ENCODE peak calls at places on chromosomes 5 and 9, in seven cellular contexts. Y is heart right ventricle, P is heart left ventricle, M is cardiac muscle cell, W is Karpas-422, R is IMR-90, V is GM12878. D is an unnamed sample. For H3K4me1, the result is how much of the 10 kb centered on the place peaks cover.

GRCh38 chr5:33850100-33850594 is 41.6 kb downstream of the ADAMTS12 start:
- DNase-seq in M (no peak), V (peak), P (no peak), Y (no peak), R (peak), W (no peak), D (no peak)

GRCh38 chr5:168364738-168365550 is 73.5 kb downstream of the WWC1 start:
- DNase-seq in V (no peak), M (peak), R (peak), P (no peak), W (no peak), Y (no peak), D (no peak)

GRCh38 chr5:135140805-135141204 is 106.8 kb upstream of the PITX1 start:
- DNase-seq in M (no peak), R (peak), V (no peak), Y (peak), P (no peak), W (peak), D (no peak)

GRCh38 chr9:121650220-121651013 is 1.0 kb upstream of the DAB2IP start:
- DNase-seq in R (peak), V (no peak), Y (peak), P (peak), M (peak), W (no peak), D (no peak)

GRCh38 chr5:60507687-60508086 is 192.3 kb downstream of the DEPDC1B start:
- DNase-seq in R (peak), Y (no peak), W (no peak), P (no peak), V (no peak), M (no peak), D (no peak)

GRCh38 chr5:175738595-175739133 is 80.8 kb downstream of the HRH2 start:
- DNase-seq in R (no peak), V (no peak), W (no peak), P (no peak), M (no peak), Y (no peak), D (no peak)

GRCh38 chr5:149166128-149166527 is 24.8 kb downstream of the ABLIM3 start:
- DNase-seq in P (no peak), M (no peak), W (no peak), V (no peak), Y (no peak), R (peak), D (no peak)

GRCh38 chr5:150851039-150851438 is 4.7 kb downstream of the IRGM start:
- DNase-seq in P (no peak), R (no peak), W (no peak), V (no peak), M (no peak), Y (no peak), D (no peak)

GRCh38 chr9:90966475-90967150 is 165.0 kb downstream of the SYK start:
- DNase-seq in R (peak), M (no peak), W (no peak), P (no peak), V (no peak), Y (no peak), D (no peak)

GRCh38 chr5:106202035-106202434 is 1468.7 kb downstream of the EFNA5 start:
- DNase-seq in R (no peak), Y (no peak), V (no peak), W (no peak), P (no peak), M (no peak), D (no peak)

GRCh38 chr9:34380511-34381315 is 4.0 kb upstream of the MYORG start:
- DNase-seq in V (no peak), R (peak), W (peak), Y (peak), P (peak), M (peak), D (no peak)

GRCh38 chr9:123867034-123867433 is 62.9 kb downstream of the DENND1A start:
- DNase-seq in V (no peak), M (no peak), Y (no peak), P (no peak), W (no peak), R (no peak), D (no peak)

GRCh38 chr9:68834931-68835520 is 130.0 kb downstream of the PIP5K1B start:
- DNase-seq in V (no peak), P (no peak), W (no peak), Y (no peak), M (no peak), R (no peak), D (no peak)

GRCh38 chr5:36523931-36524330 is 82.5 kb upstream of the SLC1A3 start:
- DNase-seq in P (no peak), V (no peak), M (no peak), R (no peak), Y (no peak), W (no peak), D (no peak)

GRCh38 chr5:142767178-142767577 is 3.0 kb upstream of the ARHGAP26 start:
- DNase-seq in Y (no peak), V (no peak), M (no peak), W (no peak), R (no peak), P (no peak), D (no peak)

GRCh38 chr9:22030101-22030598 is 21.0 kb upstream of the CDKN2B start:
- DNase-seq in Y (no peak), W (peak), R (peak), V (no peak), M (no peak), P (no peak), D (no peak)

GRCh38 chr5:77832166-77832770 is 56.1 kb upstream of the TBCA start:
- DNase-seq in M (no peak), Y (no peak), P (no peak), R (no peak), V (no peak), W (no peak), D (no peak)

GRCh38 chr9:16368425-16369087 is 501.9 kb downstream of the BNC2 start:
- DNase-seq in Y (no peak), W (no peak), V (no peak), M (no peak), R (peak), P (no peak), D (no peak)

GRCh38 chr9:3370715-3371114 is 155.1 kb downstream of the RFX3 start:
- DNase-seq in P (no peak), W (no peak), M (no peak), R (no peak), V (no peak), Y (no peak), D (no peak)

GRCh38 chr9:120890415-120891254 is 13.6 kb upstream of the PHF19 start:
- DNase-seq in W (no peak), V (no peak), R (no peak), P (no peak), Y (no peak), M (no peak), D (no peak)

GRCh38 chr9:110371411-110372013 is 33.8 kb upstream of the TXNDC8 start:
- DNase-seq in P (no peak), V (no peak), Y (no peak), R (no peak), W (no peak), M (peak), D (no peak)

GRCh38 chr5:83077662-83078261 is 415 bp downstream of the XRCC4 start:
- DNase-seq in Y (no peak), W (peak), R (peak), V (no peak), P (no peak), M (peak), D (no peak)

GRCh38 chr9:121751686-121752445 is 100.4 kb downstream of the DAB2IP start:
- DNase-seq in V (no peak), M (peak), W (no peak), R (no peak), P (no peak), Y (no peak), D (no peak)

GRCh38 chr5:37971483-37972024 is 131.7 kb upstream of the GDNF start:
- DNase-seq in M (no peak), W (no peak), R (no peak), P (no peak), Y (no peak), V (no peak), D (no peak)

GRCh38 chr9:120381839-120382238 is 198.1 kb downstream of the CDK5RAP2 start:
- DNase-seq in M (no peak), R (no peak), W (no peak), P (no peak), Y (no peak), V (no peak), D (no peak)

GRCh38 chr9:135602789-135603481 is 36.4 kb downstream of the GLT6D1 start:
- DNase-seq in M (peak), Y (no peak), V (no peak), P (no peak), W (peak), R (peak), D (no peak)

GRCh38 chr9:125971050-125971449 is 223.9 kb downstream of the PBX3 start:
- DNase-seq in P (no peak), Y (no peak), M (no peak), V (no peak), R (no peak), W (no peak), D (no peak)

GRCh38 chr5:78360674-78361225 is 333 bp downstream of the SCAMP1 start:
- DNase-seq in P (peak), W (peak), M (peak), Y (peak), R (no peak), V (no peak), D (no peak)

GRCh38 chr9:70477146-70477745 is 62.8 kb upstream of the KLF9 start:
- DNase-seq in V (no peak), W (no peak), M (no peak), Y (no peak), R (peak), P (no peak), D (no peak)

GRCh38 chr9:10903969-10904368 is 291.2 kb upstream of the PTPRD start:
- DNase-seq in V (no peak), Y (no peak), P (no peak), R (no peak), W (no peak), M (no peak), D (no peak)

GRCh38 chr9:98583417-98583816 is 125.3 kb downstream of the GABBR2 start:
- DNase-seq in M (no peak), W (no peak), R (peak), Y (no peak), V (no peak), P (no peak), D (no peak)

GRCh38 chr9:37412431-37413151 is 9.9 kb upstream of the GRHPR start:
- DNase-seq in M (no peak), V (no peak), R (peak), P (no peak), Y (no peak), W (peak), D (no peak)

GRCh38 chr5:79954620-79955019 is 36.4 kb downstream of the MTX3 start:
- DNase-seq in P (no peak), R (peak), Y (no peak), V (no peak), M (no peak), W (no peak), D (no peak)

GRCh38 chr5:68007446-68007845 is 208.1 kb upstream of the PIK3R1 start:
- DNase-seq in W (no peak), M (no peak), R (peak), V (no peak), P (no peak), Y (peak), D (no peak)

GRCh38 chr9:75979362-75979761 is 88.9 kb downstream of the PCSK5 start:
- DNase-seq in Y (no peak), M (peak), R (peak), W (peak), V (no peak), P (no peak), D (no peak)

GRCh38 chr5:74393943-74394342 is 246.6 kb downstream of the ENC1 start:
- DNase-seq in P (no peak), M (no peak), W (no peak), V (no peak), R (no peak), Y (no peak), D (no peak)

GRCh38 chr9:77999231-77999631 is 32.4 kb downstream of the GNAQ start:
- DNase-seq in W (no peak), Y (no peak), P (no peak), M (no peak), R (peak), V (no peak), D (no peak)

GRCh38 chr9:131707050-131707449 is 32.8 kb downstream of the RAPGEF1 start:
- DNase-seq in M (no peak), W (no peak), V (no peak), Y (no peak), R (no peak), P (no peak), D (no peak)

GRCh38 chr9:131708613-131709002 is 31.3 kb downstream of the RAPGEF1 start:
- DNase-seq in R (no peak), Y (no peak), W (no peak), M (no peak), V (no peak), P (no peak), D (no peak)

GRCh38 chr9:131712151-131712716 is 27.6 kb downstream of the RAPGEF1 start:
- DNase-seq in P (no peak), V (no peak), Y (no peak), M (no peak), R (no peak), W (no peak), D (no peak)

GRCh38 chr9:131707677-131708612 is 31.9 kb downstream of the RAPGEF1 start:
- DNase-seq in R (peak), M (peak), P (peak), W (peak), V (no peak), Y (peak), D (peak)

GRCh38 chr9:131709741-131710499 is 30.0 kb downstream of the RAPGEF1 start:
- DNase-seq in M (no peak), R (peak), V (peak), W (no peak), Y (no peak), P (no peak), D (no peak)
- H3K4me1 ChIP-seq in M (under half), R (under half), V (half or more), W (under half), Y (half or more), P (half or more), D (under half)

GRCh38 chr5:7493622-7494021 is 97.7 kb downstream of the ADCY2 start:
- DNase-seq in R (no peak), W (no peak), Y (no peak), P (no peak), V (no peak), M (no peak), D (no peak)

GRCh38 chr5:7488734-7489133 is 92.8 kb downstream of the ADCY2 start:
- DNase-seq in W (no peak), M (no peak), V (no peak), Y (no peak), P (no peak), R (no peak), D (no peak)

GRCh38 chr5:7495133-7495521 is 99.2 kb downstream of the ADCY2 start:
- DNase-seq in M (no peak), V (no peak), P (no peak), R (no peak), Y (no peak), W (no peak), D (no peak)

GRCh38 chr5:7494446-7495132 is 98.7 kb downstream of the ADCY2 start:
- DNase-seq in W (no peak), M (no peak), Y (no peak), P (no peak), R (no peak), V (no peak), D (no peak)

DNA sequence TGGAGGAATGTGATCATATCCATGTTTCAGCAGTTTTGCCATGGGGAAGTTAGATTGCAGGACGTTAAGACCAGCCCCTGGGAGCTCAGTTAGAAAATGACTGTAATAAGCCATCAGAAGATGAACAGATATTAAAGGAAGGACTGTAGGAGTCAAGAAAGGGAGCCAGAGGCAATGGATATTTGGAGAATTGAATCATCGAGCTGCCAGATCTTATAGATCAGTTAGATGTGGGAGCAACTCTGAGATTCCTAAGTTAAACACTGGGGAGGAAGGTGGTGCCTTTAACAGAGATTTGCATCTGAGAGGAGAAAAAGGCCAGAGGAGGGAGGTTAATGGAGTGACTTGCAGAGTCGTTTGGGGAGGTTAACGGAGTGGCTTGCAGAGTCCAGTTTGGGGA is 96.4 kb downstream of the ADCY2 start:
- DNase-seq in M (no peak), V (no peak), W (no peak), R (no peak), P (no peak), Y (no peak), D (no peak)
- H3K4me1 ChIP-seq in M (under half), V (under half), W (under half), R (under half), P (under half), Y (under half), D (under half)

GRCh38 chr9:734831-735511 is 106.5 kb upstream of the DMRT1 start:
- DNase-seq in Y (no peak), M (no peak), P (peak), W (no peak), R (peak), V (no peak), D (no peak)
- H3K4me1 ChIP-seq in Y (under half), M (under half), P (under half), W (under half), R (under half), V (under half), D (half or more)

GRCh38 chr9:133539434-133539833 is 4.9 kb downstream of the ADAMTSL2 start:
- DNase-seq in R (no peak), M (no peak), W (no peak), P (peak), Y (peak), V (no peak), D (no peak)

GRCh38 chr9:133536536-133536935 is 2.0 kb downstream of the ADAMTSL2 start:
- DNase-seq in Y (no peak), V (no peak), M (no peak), R (no peak), W (no peak), P (no peak), D (no peak)

GRCh38 chr9:133537257-133537656 is 2.8 kb downstream of the ADAMTSL2 start:
- DNase-seq in V (no peak), P (no peak), Y (no peak), R (no peak), W (no peak), M (no peak), D (no peak)

GRCh38 chr9:133538851-133539250 is 4.3 kb downstream of the ADAMTSL2 start:
- DNase-seq in Y (no peak), W (no peak), R (no peak), V (no peak), M (no peak), P (no peak), D (no peak)

DNA sequence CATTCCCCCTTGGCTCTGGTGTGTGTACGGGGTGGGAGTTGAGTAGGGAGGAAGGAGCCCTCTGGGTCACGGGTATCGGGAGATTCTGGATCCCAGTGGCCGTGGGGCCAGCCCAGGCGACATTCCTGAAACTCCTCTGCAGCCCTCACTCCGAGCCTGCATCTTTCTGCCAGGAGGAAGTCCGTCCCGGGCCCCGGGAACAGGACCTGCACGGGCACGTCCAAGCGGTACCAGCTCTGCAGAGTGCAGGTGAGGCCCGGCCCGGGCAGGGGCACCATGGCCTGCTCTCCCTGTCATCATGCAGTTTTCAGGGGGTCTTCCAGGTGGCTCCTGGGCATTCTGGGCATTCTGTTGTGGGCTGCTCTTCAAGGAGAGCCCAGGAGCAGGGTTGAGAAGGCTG is 3.7 kb downstream of the ADAMTSL2 start:
- DNase-seq in V (no peak), Y (no peak), P (no peak), M (no peak), R (no peak), W (no peak), D (no peak)
- H3K4me1 ChIP-seq in V (under half), Y (under half), P (half or more), M (under half), R (under half), W (under half), D (under half)

D was measured in thoracic aorta.